ENCODE peak calls at places on chromosomes 13 and 19, in five cellular contexts. K is mammary epithelial cell, W is NCI-H1105, O is HEK293T, A is DND-41. Q is an unnamed sample.

GRCh38 chr13:46126552-46127171 is 21.8 kb upstream of the CPB2 start:
- DNase-seq in A (peak; percentile 74), W (peak; percentile 25), K (peak; percentile 74), O (peak; percentile 77), Q (peak; percentile 92)

GRCh38 chr19:30520735-30521479 is 148.7 kb downstream of the ZNF536 start:
- DNase-seq in A (no peak), W (no peak), O (no peak), K (no peak), Q (no peak)

GRCh38 chr19:11243798-11244169 is 4.4 kb downstream of the ANGPTL8 start:
- DNase-seq in O (no peak), W (no peak), A (no peak), K (no peak), Q (no peak)

GRCh38 chr19:19319725-19320361 is 466 bp downstream of the SUGP1 start:
- DNase-seq in W (no peak), K (no peak), O (no peak), A (no peak), Q (peak; percentile 34)

GRCh38 chr13:76892488-76892887 is 6.3 kb upstream of the KCTD12 start:
- DNase-seq in K (no peak), O (no peak), A (no peak), W (no peak), Q (no peak)

GRCh38 chr13:94431569-94431968 is 47.9 kb downstream of the DCT start:
- DNase-seq in O (peak; percentile 43), W (no peak), K (no peak), A (no peak), Q (no peak)

GRCh38 chr19:1734328-1734966 is 18.9 kb upstream of the ONECUT3 start:
- DNase-seq in W (no peak), O (no peak), K (no peak), A (no peak), Q (no peak)

GRCh38 chr13:48318714-48319457 is 15.3 kb downstream of the RB1 start:
- DNase-seq in W (no peak), O (no peak), K (no peak), A (no peak), Q (no peak)

GRCh38 chr13:114279770-114280169 is 1.6 kb upstream of the UPF3A start:
- DNase-seq in A (no peak), K (no peak), O (no peak), W (no peak), Q (no peak)

GRCh38 chr13:96090240-96091101 is 564 bp downstream of the HS6ST3 start:
- DNase-seq in A (no peak), O (peak; percentile 49), K (no peak), W (no peak), Q (peak; percentile 68)